ENCODE peak calls at places on chromosomes 3 and 15, in six cellular contexts. O is mammary epithelial cell, J is PC-3, K is A673, U is cardiac muscle cell, G is adrenal gland. I is an unnamed sample.

GRCh38 chr3:160921020-160921635 is 165.1 kb downstream of the PPM1L start:
- DNase-seq in O (peak; percentile 8), J (peak; percentile 75), K (peak; percentile 51), U (peak; percentile 64), G (peak; percentile 30), I (peak; percentile 27)

GRCh38 chr15:53454843-53455721 is 304.4 kb downstream of the WDR72 start:
- DNase-seq in O (no peak), J (no peak), K (no peak), U (no peak), G (no peak), I (no peak)

GRCh38 chr3:127135241-127136023 is 57.5 kb upstream of the PRR23E start:
- DNase-seq in O (no peak), J (no peak), K (peak; percentile 37), U (peak; percentile 32), G (peak; percentile 85), I (peak; percentile 60)

GRCh38 chr15:91311986-91312385 is 211.9 kb downstream of the SV2B start:
- DNase-seq in O (no peak), J (no peak), K (no peak), U (no peak), G (no peak), I (peak; percentile 23)

GRCh38 chr3:40989141-40990061 is 209.9 kb upstream of the CTNNB1 start:
- DNase-seq in O (no peak), J (no peak), K (no peak), U (peak; percentile 67), G (no peak), I (no peak)

GRCh38 chr3:136305879-136306278 is 55.7 kb downstream of the PCCB start:
- DNase-seq in O (peak; percentile 38), J (no peak), K (peak; percentile 39), U (peak; percentile 55), G (no peak), I (no peak)

GRCh38 chr3:98022978-98023820 is 11.9 kb downstream of the GABRR3 start:
- DNase-seq in O (peak; percentile 46), J (peak; percentile 88), K (peak; percentile 85), U (peak; percentile 87), G (peak; percentile 81), I (peak; percentile 91)

GRCh38 chr3:64954995-64955636 is 267.3 kb upstream of the ADAMTS9 start:
- DNase-seq in O (no peak), J (no peak), K (peak; percentile 11), U (peak; percentile 28), G (no peak), I (no peak)

GRCh38 chr3:183699238-183699947 is 1.8 kb downstream of the YEATS2 start:
- DNase-seq in O (no peak), J (no peak), K (no peak), U (no peak), G (no peak), I (no peak)

GRCh38 chr3:24680214-24680967 is 185.7 kb upstream of the THRB start:
- DNase-seq in O (peak; percentile 25), J (peak; percentile 77), K (peak; percentile 69), U (peak; percentile 73), G (peak; percentile 46), I (peak; percentile 62)

GRCh38 chr3:147361671-147362420 is 44.5 kb downstream of the ZIC4 start:
- DNase-seq in O (peak; percentile 3), J (peak; percentile 60), K (peak; percentile 81), U (peak; percentile 13), G (no peak), I (peak; percentile 8)

GRCh38 chr3:27507515-27508266 is 23.5 kb upstream of the SLC4A7 start:
- DNase-seq in O (peak; percentile 78), J (peak; percentile 95), K (no peak), U (peak; percentile 18), G (peak; percentile 38), I (peak; percentile 36)

GRCh38 chr3:170602556-170602955 is 16.7 kb upstream of the SLC7A14 start:
- DNase-seq in O (no peak), J (no peak), K (no peak), U (no peak), G (no peak), I (no peak)

GRCh38 chr3:6425289-6425820 is 435.6 kb upstream of the GRM7 start:
- DNase-seq in O (no peak), J (no peak), K (no peak), U (no peak), G (no peak), I (no peak)

GRCh38 chr3:186901135-186901734 is 29.1 kb upstream of the ST6GAL1 start:
- DNase-seq in O (no peak), J (no peak), K (no peak), U (peak; percentile 38), G (no peak), I (no peak)

GRCh38 chr3:36827133-36827532 is 62.8 kb upstream of the DCLK3 start:
- DNase-seq in O (no peak), J (no peak), K (no peak), U (no peak), G (no peak), I (no peak)

GRCh38 chr15:60673918-60674558 is 195.1 kb upstream of the ICE2 start:
- DNase-seq in O (peak; percentile 91), J (peak; percentile 80), K (peak; percentile 62), U (peak; percentile 88), G (peak; percentile 81), I (peak; percentile 63)

GRCh38 chr15:98428253-98428989 is 219.9 kb upstream of the IGF1R start:
- DNase-seq in O (peak; percentile 74), J (peak; percentile 72), K (peak; percentile 70), U (peak; percentile 62), G (peak; percentile 48), I (peak; percentile 74)

GRCh38 chr15:100642217-100642949 is 40.0 kb downstream of the ASB7 start:
- DNase-seq in O (no peak), J (no peak), K (no peak), U (peak; percentile 35), G (no peak), I (no peak)

GRCh38 chr3:173217127-173217526 is 76.1 kb upstream of the SPATA16 start:
- DNase-seq in O (no peak), J (no peak), K (no peak), U (peak; percentile 1), G (no peak), I (no peak)

GRCh38 chr3:136380530-136380929 is 130.4 kb downstream of the PCCB start:
- DNase-seq in O (peak; percentile 38), J (no peak), K (no peak), U (peak; percentile 28), G (no peak), I (no peak)

DNA sequence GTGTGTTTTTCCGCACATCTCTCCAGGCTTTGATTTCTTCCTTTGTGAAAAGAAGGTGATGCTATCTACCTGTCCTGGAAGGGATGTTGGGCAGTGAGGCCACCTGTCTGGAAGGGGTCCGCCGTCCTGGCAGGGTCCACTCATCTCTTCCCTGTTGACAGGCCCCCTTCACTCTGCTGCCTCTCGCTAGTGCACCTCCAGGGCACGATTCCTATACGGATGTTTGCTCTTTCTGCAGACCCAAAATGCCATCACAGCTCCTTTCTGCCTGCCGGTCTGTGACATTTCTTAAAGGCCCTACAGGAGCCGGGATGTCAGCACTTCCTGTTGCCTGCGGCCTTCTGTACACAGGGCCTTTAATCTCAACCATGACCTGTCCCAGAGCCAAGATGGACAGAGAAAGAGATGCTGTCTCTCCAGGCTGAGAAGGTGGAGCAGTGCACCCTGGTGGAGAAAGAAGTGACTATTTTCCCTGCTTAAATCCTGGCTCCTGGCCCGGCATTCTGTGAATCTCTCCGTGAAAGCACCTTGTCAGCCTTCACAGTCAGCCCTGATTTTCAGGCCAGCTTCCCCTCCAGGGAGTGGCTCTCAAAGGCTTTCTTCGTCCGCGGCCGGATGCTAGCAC is 7.4 kb downstream of the FAM3D start:
- DNase-seq in O (peak; percentile 20), J (peak; percentile 68), K (peak; percentile 30), U (peak; percentile 72), G (peak; percentile 57), I (peak; percentile 88)
- TF ChIP-seq CTCF in O (peak; percentile 41), J (peak; percentile 66), K (peak; percentile 44), U (peak; percentile 55), G (peak; percentile 10), I (peak; percentile 47)

DNA sequence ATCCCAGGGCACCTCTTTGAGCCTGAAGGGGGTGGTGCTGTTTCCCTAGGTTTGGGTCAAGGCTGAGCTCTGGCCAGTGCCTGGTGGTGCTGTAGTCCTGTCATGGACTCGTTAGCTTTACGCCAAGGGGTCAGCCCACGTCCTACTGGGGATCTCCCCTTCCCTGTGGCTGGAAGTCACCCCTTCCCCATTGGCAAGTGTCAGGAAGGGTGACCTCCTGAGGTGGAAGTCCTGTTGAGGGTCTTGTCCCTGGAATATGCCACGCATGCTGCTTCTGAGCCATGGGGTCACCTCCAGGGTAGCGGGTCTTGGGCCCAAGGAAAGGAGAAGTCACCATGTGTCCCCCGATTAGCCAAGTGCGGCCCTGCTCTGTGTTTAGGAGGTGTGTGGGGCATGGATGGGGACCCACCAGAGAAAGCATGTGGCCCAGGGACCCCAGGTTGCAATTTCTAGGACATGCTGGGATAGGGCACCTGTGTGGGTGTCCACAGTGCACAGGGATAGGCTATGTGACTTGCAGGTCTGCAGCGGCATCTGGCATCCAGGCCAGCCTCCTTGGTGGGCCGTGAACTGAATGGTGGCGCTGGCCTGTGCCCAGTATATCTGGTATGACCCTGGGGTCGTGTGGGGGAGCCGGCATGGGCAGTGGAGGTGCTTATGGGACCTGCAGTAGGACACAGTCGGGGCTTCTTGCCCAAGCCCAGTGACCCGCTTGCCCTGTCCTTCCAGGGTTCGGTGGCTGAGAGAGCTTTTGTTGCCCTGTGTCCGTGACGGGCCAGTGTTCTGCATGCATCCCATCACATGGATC is 226.7 kb downstream of the SNRPN start:
- DNase-seq in O (no peak), J (no peak), K (no peak), U (no peak), G (peak; percentile 1), I (no peak)
- H3K9me3 ChIP-seq in O (peaks cover 12% of the 10 kb centered on the region), J (no peaks in the 10 kb centered on the region), K (peaks cover 39% of the 10 kb centered on the region), U (no peaks in the 10 kb centered on the region), G (no peaks in the 10 kb centered on the region), I (no peaks in the 10 kb centered on the region)

GRCh38 chr15:64857421-64857820 is 15.7 kb downstream of the PLEKHO2 start:
- DNase-seq in O (peak; percentile 56), J (no peak), K (no peak), U (peak; percentile 81), G (no peak), I (peak; percentile 51)
- H3K4me1 ChIP-seq in O (peaks cover 38% of the 10 kb centered on the region), J (no peaks in the 10 kb centered on the region), K (peaks cover 7% of the 10 kb centered on the region), U (peaks cover 14% of the 10 kb centered on the region), G (peaks cover 85% of the 10 kb centered on the region), I (peaks cover 46% of the 10 kb centered on the region)

DNA sequence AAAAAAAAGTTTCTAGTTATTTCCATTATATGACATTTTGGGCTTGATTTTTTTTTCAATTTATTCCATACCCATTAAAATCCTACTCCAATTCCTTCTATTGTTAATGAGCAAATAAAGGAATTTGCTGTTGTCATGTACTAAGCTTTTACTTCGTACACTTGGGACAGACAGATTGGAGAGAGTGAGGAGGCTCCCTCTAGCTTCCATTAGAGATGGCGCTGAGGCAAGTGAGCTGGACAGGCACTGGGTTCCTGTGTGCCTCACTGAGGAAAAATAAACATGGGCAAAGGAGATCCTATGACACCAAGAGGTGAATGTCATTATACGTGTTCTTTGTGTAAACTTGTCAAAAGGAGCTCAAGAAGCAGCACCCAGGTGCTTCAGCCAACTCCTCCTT is 441.1 kb upstream of the MDFIC2 start:
- DNase-seq in O (no peak), J (peak; percentile 21), K (no peak), U (no peak), G (no peak), I (no peak)
- TF ChIP-seq CTCF in O (peak; percentile 33), J (peak; percentile 31), K (no peak), U (no peak), G (no peak), I (peak; percentile 19)

I was measured in thyroid gland.